ENCODE peak calls at places on chromosomes 16 and 17, in four cellular contexts. L, T, E and G are unnamed samples.

GRCh38 chr17:29019475-29020181 is 13.8 kb upstream of the SEZ6 start:
- DNase-seq in L (no peak), T (no peak), E (no peak), G (peak)

GRCh38 chr16:12089492-12090161 is 113.1 kb downstream of the SNX29 start:
- DNase-seq in T (no peak), E (peak), L (peak), G (peak)

GRCh38 chr16:10949424-10949970 is 5.1 kb downstream of the CLEC16A start:
- DNase-seq in L (no peak), T (peak), E (no peak), G (peak)

GRCh38 chr17:152860-153420 is 15.6 kb downstream of the SCGB1C2 start:
- DNase-seq in E (no peak), L (no peak), T (no peak), G (no peak)

GRCh38 chr17:79340286-79340685 is 265.7 kb downstream of the ENGASE start:
- DNase-seq in L (no peak), E (no peak), T (peak), G (no peak)

GRCh38 chr17:40113110-40113960 is 8.4 kb upstream of the MSL1 start:
- DNase-seq in E (peak), T (peak), L (peak), G (peak)

GRCh38 chr17:17169396-17169795 is 36.7 kb downstream of the PLD6 start:
- DNase-seq in L (no peak), T (no peak), E (no peak), G (no peak)

GRCh38 chr17:18234853-18235380 is 9.5 kb downstream of the LLGL1 start:
- DNase-seq in T (no peak), E (no peak), L (no peak), G (no peak)

GRCh38 chr17:8740486-8740885 is 4.2 kb downstream of the CCDC42 start:
- DNase-seq in E (no peak), L (no peak), T (no peak), G (peak)

GRCh38 chr16:53955221-53955875 is 251.4 kb downstream of the FTO start:
- DNase-seq in L (no peak), E (no peak), T (no peak), G (no peak)

GRCh38 chr17:7523033-7523432 is 25.8 kb upstream of the TNFSF12 start:
- DNase-seq in T (no peak), E (peak), L (peak), G (peak)

GRCh38 chr16:15782573-15783365 is 74.1 kb downstream of the MYH11 start:
- DNase-seq in L (peak), E (peak), T (no peak), G (peak)

GRCh38 chr17:74361613-74362391 is at the start of gene BTBD17:
- DNase-seq in E (peak), L (peak), T (no peak), G (peak)

GRCh38 chr17:45376171-45376564 is 56.5 kb downstream of the ARHGAP27 start:
- DNase-seq in L (no peak), T (no peak), E (no peak), G (peak)

GRCh38 chr16:68902376-68903345 is 59.3 kb downstream of the TANGO6 start:
- DNase-seq in E (peak), T (no peak), L (peak), G (peak)

GRCh38 chr16:66443269-66443652 is 16.2 kb downstream of the BEAN1 start:
- DNase-seq in T (no peak), L (no peak), E (no peak), G (no peak)
- TF ChIP-seq JUNB in T (no peak), L (no peak), E (no peak), G (no peak)

GRCh38 chr16:17416461-17417221 is 54.1 kb downstream of the XYLT1 start:
- DNase-seq in L (no peak), E (no peak), T (peak), G (peak)

GRCh38 chr16:17412221-17412620 is 58.5 kb downstream of the XYLT1 start:
- DNase-seq in L (no peak), T (no peak), E (no peak), G (peak)

GRCh38 chr16:17413508-17413907 is 57.3 kb downstream of the XYLT1 start:
- DNase-seq in E (no peak), L (no peak), T (no peak), G (no peak)

GRCh38 chr16:17414421-17414820 is 56.3 kb downstream of the XYLT1 start:
- DNase-seq in L (no peak), E (no peak), T (peak), G (no peak)

DNA sequence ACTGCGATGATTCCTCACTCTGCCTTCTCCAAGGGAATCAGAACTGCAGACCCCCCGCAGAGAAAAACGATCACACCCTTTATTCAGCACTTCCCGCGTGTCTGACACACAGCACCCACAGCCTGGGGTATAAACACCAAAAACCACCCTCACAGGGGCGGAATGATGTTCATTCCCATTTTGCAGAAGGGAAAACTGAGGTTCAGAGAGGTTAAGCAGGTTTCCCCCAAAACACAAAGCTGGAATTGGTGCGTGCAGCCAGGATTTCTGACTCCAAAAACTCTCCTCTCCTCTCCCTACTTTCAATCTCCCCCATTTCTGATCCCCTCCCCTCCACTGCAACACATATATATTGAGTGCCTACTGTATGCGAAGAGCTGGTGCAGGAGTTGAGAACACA is 55.8 kb downstream of the XYLT1 start:
- DNase-seq in L (no peak), T (no peak), E (no peak), G (no peak)
- TF ChIP-seq CTCF in L (no peak), T (no peak), E (no peak), G (no peak)

DNA sequence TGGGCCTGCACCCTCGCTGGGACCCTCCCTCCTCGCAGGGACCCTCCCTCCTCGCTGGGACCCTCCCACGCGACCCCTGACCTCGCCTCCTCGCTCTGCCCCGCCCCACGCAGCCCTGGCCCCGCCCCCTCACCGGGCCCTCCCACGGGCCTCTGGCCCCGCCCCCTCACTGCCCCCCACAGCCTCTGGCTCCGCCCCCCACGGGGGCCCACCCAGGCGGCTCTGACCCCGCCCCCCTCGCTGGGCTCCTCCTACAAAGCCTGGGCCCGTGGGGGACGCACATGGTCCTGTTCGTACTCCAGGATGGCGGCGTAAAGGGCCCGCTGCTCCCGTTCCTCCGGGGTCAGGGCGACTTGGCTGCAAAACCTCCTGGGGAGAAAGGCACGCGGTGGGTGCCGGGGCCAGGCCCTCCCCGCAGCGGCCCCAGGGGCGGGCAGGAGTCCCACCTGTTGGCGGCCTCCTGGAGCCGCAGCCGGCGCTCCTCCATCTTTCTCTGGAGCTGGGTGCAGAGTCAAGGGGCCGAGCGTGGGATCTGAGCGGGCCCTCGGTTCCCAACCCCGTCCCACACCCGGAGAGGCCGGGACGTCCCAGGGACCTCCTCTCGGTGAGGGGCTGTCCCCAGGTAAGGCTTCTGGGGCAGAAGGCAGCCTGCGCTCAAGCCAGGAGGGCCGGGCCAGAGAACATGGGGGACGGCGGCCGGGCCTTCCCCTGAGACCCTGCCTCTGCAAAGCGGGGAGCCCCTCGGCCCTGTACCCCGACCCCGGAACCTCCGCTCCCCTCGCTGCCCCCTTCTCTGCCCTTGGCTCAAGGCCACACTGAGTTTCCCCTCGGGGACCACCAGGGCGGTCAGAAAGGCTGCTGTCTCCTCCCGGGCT is 8.9 kb downstream of the VPS9D1 start:
- DNase-seq in E (no peak), L (peak), T (no peak), G (peak)
- TF ChIP-seq POLR2AphosphoS5 in E (no peak), L (peak), T (peak), G (peak)

DNA sequence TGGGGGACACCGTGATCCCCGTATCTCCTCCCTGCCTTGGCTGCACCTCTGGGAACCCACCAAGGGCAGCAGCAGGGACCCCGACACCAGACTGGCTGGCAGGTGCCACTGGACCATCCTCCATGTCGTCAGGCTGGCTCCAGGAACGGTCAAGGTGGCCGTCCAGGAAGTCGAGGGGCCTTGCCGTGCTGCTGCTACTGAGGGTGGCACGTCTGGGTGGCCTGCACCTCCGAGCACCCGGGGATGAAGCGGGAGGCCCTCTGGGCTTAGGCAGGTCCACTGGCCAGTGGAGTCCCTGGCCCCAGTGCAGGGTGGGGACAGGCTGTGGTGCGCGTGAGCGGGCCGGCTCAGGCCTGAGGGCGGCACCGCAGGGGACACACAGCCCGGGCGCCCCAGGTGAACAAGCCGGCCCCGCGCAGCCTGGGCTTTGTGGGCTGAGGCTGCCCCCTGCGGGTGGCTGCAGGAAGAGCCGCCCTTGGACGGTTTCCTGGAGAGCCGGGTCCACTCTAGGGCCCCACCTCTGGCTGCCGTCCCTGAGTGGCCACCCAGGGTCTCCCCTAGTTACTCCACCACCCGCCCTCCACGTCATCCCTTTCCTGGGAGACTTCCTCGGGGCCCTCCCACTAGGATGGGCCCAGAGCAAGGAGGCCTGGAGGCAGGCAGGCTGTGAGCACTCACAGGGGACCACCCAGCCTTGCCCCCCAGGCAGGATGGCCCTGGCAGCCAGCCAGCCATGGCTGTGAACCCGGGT is 42.8 kb upstream of the ZC3H18 start:
- DNase-seq in L (peak), E (peak), T (no peak), G (peak)
- TF ChIP-seq JUNB in L (no peak), E (no peak), T (no peak), G (no peak)

GRCh38 chr17:15944720-15945492 is at the start of gene ADORA2B:
- DNase-seq in L (peak), E (peak), T (no peak), G (peak)
- TF ChIP-seq CTCF in L (peak), E (peak), T (peak), G (peak)